ENCODE peak calls at places on chromosomes 12 and 14, in nine cellular contexts. C is endodermal cell, K is transverse colon, T is body of pancreas, P is keratinocyte, Z is PC-3, S is heart right ventricle, B is mammary epithelial cell, D is ovary. Y is an unnamed sample.

GRCh38 chr14:35161231-35161630 is 38.9 kb downstream of the PRORP start:
- DNase-seq in C (no peak), K (no peak), T (no peak), P (no peak), Z (no peak), S (no peak), B (peak; percentile 53), D (no peak), Y (no peak)

GRCh38 chr12:12474471-12474928 is 88.2 kb downstream of the DUSP16 start:
- DNase-seq in C (no peak), K (no peak), T (no peak), P (no peak), Z (no peak), S (no peak), B (no peak), D (no peak), Y (no peak)

GRCh38 chr14:42224053-42224888 is 617.6 kb downstream of the LRFN5 start:
- DNase-seq in C (peak; percentile 93), K (peak; percentile 42), T (peak; percentile 51), P (no peak), Z (peak; percentile 90), S (peak; percentile 40), B (peak; percentile 35), D (peak; percentile 10), Y (no peak)

GRCh38 chr12:7915911-7916403 is 20.0 kb downstream of the SLC2A3 start:
- DNase-seq in C (peak; percentile 83), K (no peak), T (no peak), P (no peak), Z (no peak), S (no peak), B (peak; percentile 5), D (no peak), Y (no peak)

GRCh38 chr12:74449872-74450271 is 87.8 kb upstream of the ATXN7L3B start:
- DNase-seq in C (no peak), K (no peak), T (no peak), P (no peak), Z (peak; percentile 60), S (no peak), B (peak; percentile 73), D (no peak), Y (no peak)

GRCh38 chr14:88164906-88165534 is 158.0 kb downstream of the KCNK10 start:
- DNase-seq in C (peak; percentile 28), K (no peak), T (no peak), P (no peak), Z (no peak), S (no peak), B (no peak), D (no peak), Y (no peak)

GRCh38 chr12:64042901-64043300 is 179.2 kb downstream of the KICS2 start:
- DNase-seq in C (no peak), K (no peak), T (no peak), P (no peak), Z (no peak), S (no peak), B (no peak), D (no peak), Y (peak; percentile 49)

GRCh38 chr12:116244474-116245090 is 32.9 kb downstream of the MED13L start:
- DNase-seq in C (peak; percentile 76), K (no peak), T (no peak), P (no peak), Z (no peak), S (no peak), B (no peak), D (no peak), Y (no peak)

GRCh38 chr14:95664546-95664945 is 21.7 kb upstream of the TCL1B start:
- DNase-seq in C (no peak), K (no peak), T (peak; percentile 45), P (no peak), Z (no peak), S (no peak), B (no peak), D (no peak), Y (no peak)

GRCh38 chr12:28306535-28306934 is 116.3 kb downstream of the CCDC91 start:
- DNase-seq in C (no peak), K (no peak), T (no peak), P (no peak), Z (no peak), S (no peak), B (no peak), D (no peak), Y (no peak)

GRCh38 chr12:120783197-120783596 is 57.6 kb downstream of the ACADS start:
- DNase-seq in C (no peak), K (no peak), T (no peak), P (peak; percentile 25), Z (peak; percentile 97), S (no peak), B (peak; percentile 48), D (no peak), Y (peak; percentile 12)

GRCh38 chr14:21940887-21941855 is 267.6 kb upstream of the OR4E1 start:
- DNase-seq in C (peak; percentile 76), K (no peak), T (no peak), P (no peak), Z (peak; percentile 45), S (no peak), B (peak; percentile 14), D (no peak), Y (no peak)

GRCh38 chr14:89807151-89807550 is 147.4 kb downstream of the EFCAB11 start:
- DNase-seq in C (no peak), K (no peak), T (no peak), P (no peak), Z (no peak), S (no peak), B (no peak), D (no peak), Y (no peak)
- H3K4me3 ChIP-seq in C (no peak overlapping the region), K (no peak overlapping the region), T (no peak overlapping the region), P (no peak overlapping the region), Z (no peak overlapping the region), S (no peak overlapping the region), B (no peak overlapping the region), D (no peak overlapping the region), Y (no peak overlapping the region)

DNA sequence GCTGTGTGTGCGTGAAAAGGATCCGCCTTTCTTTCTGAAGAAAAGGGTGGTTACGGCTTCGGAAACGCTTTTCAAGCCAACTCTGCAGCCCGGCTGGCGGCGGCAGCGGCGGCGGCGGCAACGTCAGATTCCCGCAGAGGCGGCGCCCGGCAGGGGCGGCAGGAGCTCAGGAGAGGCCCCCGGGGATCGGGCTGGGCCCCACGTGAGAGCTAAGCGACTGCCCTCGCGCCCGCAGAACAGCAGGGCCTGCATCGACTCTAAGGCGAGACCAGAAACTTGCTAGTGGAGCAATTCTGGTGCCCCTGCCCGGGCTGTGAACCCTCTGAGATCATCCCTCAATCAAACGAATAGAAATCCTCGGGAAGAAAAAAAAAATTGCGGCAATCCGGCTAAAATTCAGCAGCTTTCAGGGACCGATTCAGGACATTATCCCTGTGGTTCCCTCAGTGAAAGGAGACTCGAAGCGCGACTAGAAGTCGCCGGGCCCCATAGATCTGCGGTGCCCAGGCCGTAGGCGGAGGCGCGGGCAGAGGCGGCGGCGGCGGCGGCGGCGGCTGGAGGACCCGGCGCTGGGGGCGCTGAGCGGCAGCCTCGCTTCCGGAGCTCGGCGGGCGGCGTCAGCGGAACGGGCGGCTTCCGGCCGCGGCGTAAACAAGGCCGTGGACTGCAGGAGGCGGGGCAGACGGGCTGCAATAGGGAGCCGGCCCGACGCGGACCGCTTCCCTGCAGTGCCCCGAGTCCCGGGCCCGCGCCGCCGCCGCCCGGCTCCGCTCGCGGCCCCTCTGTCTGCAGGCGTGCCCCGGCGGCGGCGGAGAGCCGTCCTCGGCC is at the start of gene KLHDC2:
- DNase-seq in C (peak; percentile 95), K (peak; percentile 92), T (peak; percentile 93), P (no peak), Z (peak; percentile 94), S (peak; percentile 89), B (peak; percentile 84), D (peak; percentile 86), Y (peak; percentile 27)
- TF ChIP-seq CTCF in C (peak; percentile 54), K (no peak), T (peak; percentile 16), P (no peak), Z (peak; percentile 63), S (peak; percentile 36), B (no peak), D (no peak), Y (no peak)

GRCh38 chr12:4825139-4825858 is 84.4 kb upstream of the KCNA1 start:
- DNase-seq in C (no peak), K (no peak), T (no peak), P (no peak), Z (no peak), S (no peak), B (no peak), D (no peak), Y (no peak)

GRCh38 chr12:4829161-4829792 is 80.4 kb upstream of the KCNA1 start:
- DNase-seq in C (no peak), K (no peak), T (no peak), P (no peak), Z (no peak), S (no peak), B (no peak), D (no peak), Y (no peak)

GRCh38 chr12:4824415-4824814 is 85.3 kb upstream of the KCNA1 start:
- DNase-seq in C (no peak), K (no peak), T (no peak), P (peak; percentile 1), Z (peak; percentile 35), S (no peak), B (peak; percentile 19), D (no peak), Y (peak; percentile 17)

GRCh38 chr12:4828176-4828575 is 81.5 kb upstream of the KCNA1 start:
- DNase-seq in C (no peak), K (no peak), T (no peak), P (no peak), Z (no peak), S (no peak), B (no peak), D (no peak), Y (no peak)

GRCh38 chr12:4826909-4827308 is 82.8 kb upstream of the KCNA1 start:
- DNase-seq in C (no peak), K (no peak), T (no peak), P (no peak), Z (no peak), S (no peak), B (no peak), D (no peak), Y (no peak)
- H3K27me3 ChIP-seq in C (peaks cover 40% of the 10 kb centered on the region), K (peaks cover 16% of the 10 kb centered on the region), T (no peaks in the 10 kb centered on the region), P (peaks cover 3% of the 10 kb centered on the region), Z (peaks cover 31% of the 10 kb centered on the region), S (no peaks in the 10 kb centered on the region), B (no peaks in the 10 kb centered on the region), D (no peaks in the 10 kb centered on the region), Y (peaks cover 2% of the 10 kb centered on the region)

GRCh38 chr12:53626702-53627169 is 554 bp upstream of the ATF7 start:
- DNase-seq in C (no peak), K (no peak), T (no peak), P (no peak), Z (no peak), S (no peak), B (no peak), D (no peak), Y (no peak)

GRCh38 chr12:53624956-53625355 is 1.2 kb downstream of the ATF7 start:
- DNase-seq in C (no peak), K (no peak), T (no peak), P (no peak), Z (no peak), S (no peak), B (no peak), D (no peak), Y (no peak)

GRCh38 chr12:53625373-53625945 is 723 bp downstream of the ATF7 start:
- DNase-seq in C (no peak), K (no peak), T (no peak), P (no peak), Z (no peak), S (no peak), B (no peak), D (no peak), Y (no peak)

GRCh38 chr12:53625946-53626701 is at the start of gene ATF7:
- DNase-seq in C (peak; percentile 100), K (peak; percentile 99), T (peak; percentile 98), P (peak; percentile 94), Z (peak; percentile 98), S (peak; percentile 98), B (peak; percentile 95), D (peak; percentile 98), Y (peak; percentile 84)

GRCh38 chr12:53627919-53628318 is 1.7 kb upstream of the ATF7 start:
- DNase-seq in C (no peak), K (no peak), T (no peak), P (no peak), Z (no peak), S (no peak), B (no peak), D (no peak), Y (no peak)
- H3K4me3 ChIP-seq in C (no peak overlapping the region), K (no peak overlapping the region), T (no peak overlapping the region), P (no peak overlapping the region), Z (no peak overlapping the region), S (no peak overlapping the region), B (no peak overlapping the region), D (no peak overlapping the region), Y (no peak overlapping the region)